ENCODE peak calls at places on chromosomes 11 and 22, in four cellular contexts. One of them, this sample, is unnamed.

GRCh38 chr11:73271936-73272679 is at the start of gene P2RY6:
- DNase-seq in HFFc6: peak
- DNase-seq in tibial artery: peak
- DNase-seq in upper lobe of right lung: peak
- DNase-seq in this sample: peak

GRCh38 chr22:19218541-19219233 is 40.2 kb upstream of the SLC25A1 start:
- DNase-seq in HFFc6: no peak
- DNase-seq in tibial artery: no peak
- DNase-seq in upper lobe of right lung: no peak
- DNase-seq in this sample: no peak

GRCh38 chr11:73318501-73319011 is 10.5 kb downstream of the ARHGEF17 start:
- DNase-seq in HFFc6: no peak
- DNase-seq in tibial artery: no peak
- DNase-seq in upper lobe of right lung: no peak
- DNase-seq in this sample: no peak

GRCh38 chr22:19495562-19496323 is 16.0 kb downstream of the CDC45 start:
- DNase-seq in HFFc6: peak
- DNase-seq in tibial artery: no peak
- DNase-seq in upper lobe of right lung: no peak
- DNase-seq in this sample: no peak

GRCh38 chr11:106160494-106160893 is 83.0 kb downstream of the AASDHPPT start:
- DNase-seq in HFFc6: no peak
- DNase-seq in tibial artery: no peak
- DNase-seq in upper lobe of right lung: no peak
- DNase-seq in this sample: no peak

GRCh38 chr11:118396097-118396501 is 5.3 kb upstream of the ATP5MG start:
- DNase-seq in HFFc6: no peak
- DNase-seq in tibial artery: no peak
- DNase-seq in upper lobe of right lung: no peak
- DNase-seq in this sample: no peak

GRCh38 chr11:16402654-16403447 is 46.5 kb upstream of the SOX6 start:
- DNase-seq in HFFc6: no peak
- DNase-seq in tibial artery: no peak
- DNase-seq in upper lobe of right lung: no peak
- DNase-seq in this sample: no peak

GRCh38 chr11:533049-533585 is 2.3 kb downstream of the HRAS start:
- DNase-seq in HFFc6: no peak
- DNase-seq in tibial artery: no peak
- DNase-seq in upper lobe of right lung: peak
- DNase-seq in this sample: no peak

GRCh38 chr11:34036456-34036855 is 15.1 kb upstream of the CAPRIN1 start:
- DNase-seq in HFFc6: no peak
- DNase-seq in tibial artery: no peak
- DNase-seq in upper lobe of right lung: no peak
- DNase-seq in this sample: no peak

GRCh38 chr11:115502636-115503082 is 1.6 kb downstream of the CADM1 start:
- DNase-seq in HFFc6: no peak
- DNase-seq in tibial artery: no peak
- DNase-seq in upper lobe of right lung: no peak
- DNase-seq in this sample: peak

GRCh38 chr11:124086447-124086846 is 28.8 kb upstream of the VWA5A start:
- DNase-seq in HFFc6: no peak
- DNase-seq in tibial artery: no peak
- DNase-seq in upper lobe of right lung: no peak
- DNase-seq in this sample: peak

GRCh38 chr11:100403817-100404216 is 283.3 kb upstream of the ARHGAP42 start:
- DNase-seq in HFFc6: peak
- DNase-seq in tibial artery: no peak
- DNase-seq in upper lobe of right lung: no peak
- DNase-seq in this sample: no peak

GRCh38 chr22:27241430-27242110 is 560.0 kb downstream of the MN1 start:
- DNase-seq in HFFc6: no peak
- DNase-seq in tibial artery: no peak
- DNase-seq in upper lobe of right lung: no peak
- DNase-seq in this sample: peak

GRCh38 chr11:73975479-73975757 is 7.2 kb downstream of the UCP2 start:
- DNase-seq in HFFc6: no peak
- DNase-seq in tibial artery: no peak
- DNase-seq in upper lobe of right lung: no peak
- DNase-seq in this sample: no peak

GRCh38 chr11:118618991-118619375 is 11.6 kb downstream of the PHLDB1 start:
- DNase-seq in HFFc6: peak
- DNase-seq in tibial artery: peak
- DNase-seq in upper lobe of right lung: peak
- DNase-seq in this sample: peak

GRCh38 chr11:114166897-114167323 is 107.4 kb downstream of the ZBTB16 start:
- DNase-seq in HFFc6: peak
- DNase-seq in tibial artery: no peak
- DNase-seq in upper lobe of right lung: no peak
- DNase-seq in this sample: no peak

GRCh38 chr11:15590131-15590530 is 475.4 kb downstream of the INSC start:
- DNase-seq in HFFc6: no peak
- DNase-seq in tibial artery: no peak
- DNase-seq in upper lobe of right lung: no peak
- DNase-seq in this sample: no peak

GRCh38 chr11:134584001-134584561 is 172.0 kb upstream of the B3GAT1 start:
- DNase-seq in HFFc6: no peak
- DNase-seq in tibial artery: no peak
- DNase-seq in upper lobe of right lung: peak
- DNase-seq in this sample: no peak

GRCh38 chr11:25566298-25567200 is 765.4 kb upstream of the ANO3 start:
- DNase-seq in HFFc6: no peak
- DNase-seq in tibial artery: peak
- DNase-seq in upper lobe of right lung: peak
- DNase-seq in this sample: no peak

GRCh38 chr22:23325183-23325582 is 144.9 kb downstream of the BCR start:
- DNase-seq in HFFc6: no peak
- DNase-seq in tibial artery: no peak
- DNase-seq in upper lobe of right lung: no peak
- DNase-seq in this sample: no peak

GRCh38 chr11:92941676-92942571 is 27.5 kb upstream of the MTNR1B start:
- DNase-seq in HFFc6: peak
- DNase-seq in tibial artery: no peak
- DNase-seq in upper lobe of right lung: no peak
- DNase-seq in this sample: no peak

GRCh38 chr11:131643171-131643570 is 272.8 kb downstream of the NTM start:
- DNase-seq in HFFc6: no peak
- DNase-seq in tibial artery: no peak
- DNase-seq in upper lobe of right lung: no peak
- DNase-seq in this sample: no peak

GRCh38 chr11:75873417-75874148 is 58.6 kb downstream of the UVRAG start:
- DNase-seq in HFFc6: no peak
- DNase-seq in tibial artery: no peak
- DNase-seq in upper lobe of right lung: no peak
- DNase-seq in this sample: no peak

GRCh38 chr11:126112547-126112946 is 49.9 kb upstream of the CDON start:
- DNase-seq in HFFc6: no peak
- DNase-seq in tibial artery: peak
- DNase-seq in upper lobe of right lung: no peak
- DNase-seq in this sample: no peak

GRCh38 chr11:123129920-123130319 is 65.1 kb downstream of the CLMP start:
- DNase-seq in HFFc6: peak
- DNase-seq in tibial artery: no peak
- DNase-seq in upper lobe of right lung: no peak
- DNase-seq in this sample: no peak

GRCh38 chr11:125250316-125250870 is 85.8 kb downstream of the PKNOX2 start:
- DNase-seq in HFFc6: no peak
- DNase-seq in tibial artery: no peak
- DNase-seq in upper lobe of right lung: no peak
- DNase-seq in this sample: no peak

GRCh38 chr11:47280099-47280498 is 10.2 kb downstream of the MADD start:
- DNase-seq in HFFc6: no peak
- DNase-seq in tibial artery: no peak
- DNase-seq in upper lobe of right lung: no peak
- DNase-seq in this sample: no peak

GRCh38 chr11:132962026-132962425 is 570.3 kb downstream of the OPCML start:
- DNase-seq in HFFc6: peak
- DNase-seq in tibial artery: no peak
- DNase-seq in upper lobe of right lung: no peak
- DNase-seq in this sample: no peak

GRCh38 chr11:75346912-75347647 is 4.4 kb downstream of the ARRB1 start:
- DNase-seq in HFFc6: peak
- DNase-seq in tibial artery: peak
- DNase-seq in upper lobe of right lung: peak
- DNase-seq in this sample: no peak

GRCh38 chr11:18714443-18714780 is 11.6 kb downstream of the IGSF22 start:
- DNase-seq in HFFc6: no peak
- DNase-seq in tibial artery: no peak
- DNase-seq in upper lobe of right lung: no peak
- DNase-seq in this sample: no peak

GRCh38 chr11:94649925-94650623 is 82.9 kb downstream of the PIWIL4 start:
- DNase-seq in HFFc6: no peak
- DNase-seq in tibial artery: no peak
- DNase-seq in upper lobe of right lung: no peak
- DNase-seq in this sample: no peak

GRCh38 chr11:75273331-75273988 is 32.9 kb downstream of the TPBGL start:
- DNase-seq in HFFc6: no peak
- DNase-seq in tibial artery: peak
- DNase-seq in upper lobe of right lung: peak
- DNase-seq in this sample: no peak

GRCh38 chr11:107576497-107577086 is 11.1 kb upstream of the ALKBH8 start:
- DNase-seq in HFFc6: peak
- DNase-seq in tibial artery: peak
- DNase-seq in upper lobe of right lung: no peak
- DNase-seq in this sample: peak

GRCh38 chr11:72391638-72392423 is 42.5 kb downstream of the CLPB start:
- DNase-seq in HFFc6: no peak
- DNase-seq in tibial artery: no peak
- DNase-seq in upper lobe of right lung: no peak
- DNase-seq in this sample: no peak

GRCh38 chr22:29780781-29781676 is 13.9 kb downstream of the UQCR10 start:
- DNase-seq in HFFc6: peak
- DNase-seq in tibial artery: no peak
- DNase-seq in upper lobe of right lung: no peak
- DNase-seq in this sample: peak

GRCh38 chr11:2898366-2899079 is 12.9 kb upstream of the CDKN1C start:
- DNase-seq in HFFc6: peak
- DNase-seq in tibial artery: peak
- DNase-seq in upper lobe of right lung: peak
- DNase-seq in this sample: no peak

GRCh38 chr22:46734830-46735453 is 3.1 kb downstream of the CERK start:
- DNase-seq in HFFc6: no peak
- DNase-seq in tibial artery: peak
- DNase-seq in upper lobe of right lung: peak
- DNase-seq in this sample: no peak

GRCh38 chr11:65492387-65492636 is 6.5 kb upstream of the MALAT1 start:
- DNase-seq in HFFc6: no peak
- DNase-seq in tibial artery: no peak
- DNase-seq in upper lobe of right lung: no peak
- DNase-seq in this sample: no peak